ENCODE peak calls at places on chromosomes 6 and 20, in six cellular contexts. J is tibial artery, A is A549, D is brain microvascular endothelial cell, S is ovary, E is AG04450. I is an unnamed sample.

GRCh38 chr6:139882234-139882633 is 507.8 kb upstream of the CITED2 start:
- DNase-seq in D (peak; percentile 63), A (no peak), S (no peak), E (no peak), J (no peak), I (no peak)

GRCh38 chr20:60652615-60653014 is 599.4 kb upstream of the CDH4 start:
- DNase-seq in J (no peak), A (no peak), S (no peak), E (no peak), D (no peak), I (no peak)

GRCh38 chr6:154815938-154816820 is 83.0 kb downstream of the SCAF8 start:
- DNase-seq in E (no peak), S (no peak), A (no peak), D (peak; percentile 25), J (no peak), I (no peak)

GRCh38 chr6:33289784-33290315 is 449 bp downstream of the PFDN6 start:
- DNase-seq in D (no peak), J (no peak), S (no peak), E (no peak), A (no peak), I (no peak)

GRCh38 chr20:19679931-19680330 is 78.1 kb upstream of the RIN2 start:
- DNase-seq in A (no peak), E (no peak), J (no peak), S (no peak), D (no peak), I (no peak)

GRCh38 chr6:82419859-82420258 is 56.2 kb downstream of the TPBG start:
- DNase-seq in J (no peak), A (peak; percentile 37), D (no peak), S (no peak), E (no peak), I (no peak)

GRCh38 chr6:139508576-139508975 is 134.1 kb upstream of the CITED2 start:
- DNase-seq in D (no peak), E (no peak), A (no peak), S (no peak), J (no peak), I (no peak)

GRCh38 chr20:31739550-31739863 is 417 bp downstream of the TPX2 start:
- DNase-seq in S (no peak), D (no peak), A (no peak), J (no peak), E (no peak), I (no peak)

GRCh38 chr6:36351152-36351571 is 14.5 kb upstream of the BNIP5 start:
- DNase-seq in A (no peak), S (no peak), D (peak; percentile 80), J (no peak), E (no peak), I (no peak)

GRCh38 chr6:116876635-116877611 is at the start of gene RFX6:
- DNase-seq in E (no peak), A (no peak), D (no peak), S (no peak), J (no peak), I (peak; percentile 18)

GRCh38 chr6:24126586-24127192 is 674 bp downstream of the NRSN1 start:
- DNase-seq in A (peak; percentile 19), D (peak; percentile 67), E (no peak), S (no peak), J (no peak), I (peak; percentile 39)

GRCh38 chr6:169933839-169934698 is 182.6 kb downstream of the ERMARD start:
- DNase-seq in J (no peak), A (no peak), D (no peak), E (no peak), S (peak; percentile 86), I (peak; percentile 13)

GRCh38 chr6:118042855-118043254 is 135.8 kb downstream of the SLC35F1 start:
- DNase-seq in A (no peak), E (no peak), S (no peak), D (no peak), J (no peak), I (no peak)

GRCh38 chr20:9110365-9110764 is 41.5 kb downstream of the PLCB4 start:
- DNase-seq in D (no peak), J (no peak), S (no peak), E (peak; percentile 18), A (no peak), I (no peak)

GRCh38 chr6:25753079-25753478 is 1.5 kb upstream of the SLC17A4 start:
- DNase-seq in D (no peak), S (no peak), J (no peak), A (no peak), E (no peak), I (no peak)
- H3K27ac ChIP-seq in D (no peak overlapping the region), S (no peak overlapping the region), J (no peak overlapping the region), A (no peak overlapping the region), E (no peak overlapping the region), I (no peak overlapping the region)

GRCh38 chr6:45226081-45226480 is 102.0 kb upstream of the RUNX2 start:
- DNase-seq in S (no peak), E (no peak), J (no peak), D (no peak), A (no peak), I (no peak)

GRCh38 chr6:45229416-45229815 is 98.7 kb upstream of the RUNX2 start:
- DNase-seq in D (no peak), S (no peak), A (no peak), J (no peak), E (no peak), I (no peak)

DNA sequence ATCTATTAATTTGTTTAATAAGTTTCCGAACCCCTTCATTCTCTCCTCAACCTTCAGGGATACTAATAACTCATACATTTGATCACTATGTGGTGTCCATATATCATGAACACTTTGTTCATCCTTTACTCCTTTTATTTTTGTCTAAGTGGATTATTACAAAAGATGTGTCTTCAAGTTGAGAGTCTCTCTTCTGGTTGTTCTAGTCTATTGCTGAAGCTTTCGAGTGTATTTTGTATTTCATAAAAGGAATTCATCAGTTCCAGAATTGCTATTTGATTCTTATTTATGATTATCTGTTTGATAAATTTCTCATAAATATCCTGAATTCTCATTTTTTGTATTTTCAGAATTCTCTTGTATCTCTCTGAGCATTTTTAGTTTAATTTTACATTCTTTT is 96.5 kb upstream of the RUNX2 start:
- DNase-seq in A (no peak), D (no peak), J (no peak), E (no peak), S (no peak), I (no peak)
- TF ChIP-seq CTCF in A (no peak), D (no peak), J (no peak), E (no peak), S (no peak), I (no peak)

DNA sequence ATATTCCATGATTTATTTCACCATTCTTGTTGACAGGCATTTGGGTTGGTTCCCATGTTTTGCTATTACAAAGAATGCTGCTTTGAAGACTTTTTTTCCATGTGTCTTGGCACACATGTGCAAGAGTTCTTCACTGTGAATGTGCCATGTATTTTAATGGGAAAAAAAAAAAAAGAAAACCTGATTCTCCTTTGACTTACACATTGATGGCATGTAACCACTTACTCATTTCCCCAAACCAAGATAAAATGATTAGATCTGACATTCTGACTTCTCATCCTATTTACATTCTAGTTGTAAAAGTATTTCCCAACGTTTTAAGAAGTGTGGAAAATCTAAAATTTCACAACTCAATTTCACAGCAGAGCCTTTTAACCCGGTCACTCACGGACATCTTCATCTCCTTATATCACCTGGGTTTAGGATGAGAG is 4.4 kb downstream of the CAP2 start:
- DNase-seq in E (no peak), S (no peak), A (peak; percentile 34), D (no peak), J (no peak), I (no peak)
- H3K27ac ChIP-seq in E (no peak overlapping the region), S (no peak overlapping the region), A (no peak overlapping the region), D (no peak overlapping the region), J (no peak overlapping the region), I (peak overlapping the region; percentile 42)

GRCh38 chr20:24769878-24770627 is 179.0 kb upstream of the CST7 start:
- DNase-seq in J (peak; percentile 60), A (no peak), E (no peak), S (no peak), D (no peak), I (no peak)
- TF ChIP-seq CTCF in J (no peak), A (no peak), E (no peak), S (no peak), D (no peak), I (no peak)

DNA sequence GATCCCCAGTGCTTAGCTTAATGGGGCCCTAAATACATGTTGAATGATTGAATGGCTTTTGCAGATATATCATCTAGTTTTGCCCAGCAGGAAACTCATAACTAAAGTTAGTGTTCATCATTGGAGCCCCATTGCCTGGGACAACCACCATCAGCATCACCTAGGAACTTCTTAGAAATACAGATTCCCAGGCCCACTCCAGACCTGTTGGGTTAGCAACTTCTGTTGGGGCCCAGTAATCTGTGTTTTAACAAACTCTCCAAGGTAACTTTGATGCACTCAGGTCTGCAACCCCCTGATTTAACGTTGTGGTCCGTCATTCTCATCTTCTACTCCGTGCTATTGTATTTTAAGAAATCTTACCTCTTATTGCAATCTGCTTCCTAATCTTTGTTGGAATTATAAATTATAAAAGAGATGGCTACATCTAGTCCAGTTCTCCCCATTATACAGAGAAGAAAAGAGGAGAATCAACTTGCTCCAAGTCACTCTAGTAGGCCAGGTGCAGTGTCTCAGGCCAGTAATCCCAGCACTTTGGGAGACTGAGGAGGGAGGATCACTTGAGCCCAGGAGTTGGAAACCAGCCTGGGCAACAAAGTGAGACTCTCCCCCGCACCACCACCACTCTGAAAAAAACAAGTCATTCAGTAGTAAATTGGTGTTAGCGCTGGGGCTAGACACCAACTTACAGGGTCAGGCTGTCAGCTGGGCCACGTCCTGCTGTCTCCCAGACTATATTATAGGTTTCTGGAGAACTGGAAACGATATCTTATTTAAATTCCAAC is 13.7 kb downstream of the FOXP4 start:
- DNase-seq in J (no peak), A (no peak), E (no peak), D (no peak), S (no peak), I (no peak)
- H3K27ac ChIP-seq in J (no peak overlapping the region), A (no peak overlapping the region), E (no peak overlapping the region), D (no peak overlapping the region), S (peak overlapping the region; percentile 41), I (no peak overlapping the region)

GRCh38 chr6:56888687-56889086 is 66.2 kb upstream of the BEND6 start:
- DNase-seq in S (no peak), J (no peak), D (no peak), A (no peak), E (no peak), I (no peak)

GRCh38 chr6:56890683-56891429 is 64.1 kb upstream of the BEND6 start:
- DNase-seq in J (no peak), A (peak; percentile 80), E (peak; percentile 89), S (no peak), D (peak; percentile 85), I (no peak)

GRCh38 chr6:56889492-56889891 is 65.4 kb upstream of the BEND6 start:
- DNase-seq in S (no peak), D (no peak), J (no peak), E (no peak), A (no peak), I (no peak)

GRCh38 chr6:56890066-56890465 is 64.8 kb upstream of the BEND6 start:
- DNase-seq in E (no peak), A (no peak), J (no peak), S (no peak), D (no peak), I (no peak)

GRCh38 chr6:56891754-56892153 is 63.2 kb upstream of the BEND6 start:
- DNase-seq in J (no peak), S (no peak), D (no peak), E (peak; percentile 8), A (peak; percentile 60), I (no peak)
- TF ChIP-seq CTCF in J (no peak), S (no peak), D (no peak), E (peak; percentile 27), A (no peak), I (no peak)